ENCODE peak calls at places on chromosomes 12 and 14, in four cellular contexts. One of them, this sample, is unnamed.

GRCh38 chr12:24560867-24561266 is 388.0 kb downstream of the BCAT1 start:
- DNase-seq in transverse colon: no peak
- DNase-seq in PC-9: no peak
- DNase-seq in upper lobe of left lung: no peak
- DNase-seq in this sample: no peak

GRCh38 chr12:60106207-60106606 is 510.4 kb downstream of the SLC16A7 start:
- DNase-seq in upper lobe of left lung: no peak
- DNase-seq in PC-9: no peak
- DNase-seq in transverse colon: no peak
- DNase-seq in this sample: no peak

GRCh38 chr12:49866859-49867579 is 24.1 kb upstream of the BCDIN3D start:
- DNase-seq in upper lobe of left lung: no peak
- DNase-seq in transverse colon: peak; percentile 79
- DNase-seq in PC-9: peak; percentile 82
- DNase-seq in this sample: peak; percentile 60

GRCh38 chr14:92922155-92922735 is 705 bp upstream of the CHGA start:
- DNase-seq in PC-9: no peak
- DNase-seq in upper lobe of left lung: no peak
- DNase-seq in transverse colon: no peak
- DNase-seq in this sample: no peak

GRCh38 chr14:56119221-56119967 is 1.2 kb downstream of the PELI2 start:
- DNase-seq in upper lobe of left lung: peak; percentile 93
- DNase-seq in PC-9: peak; percentile 27
- DNase-seq in transverse colon: peak; percentile 37
- DNase-seq in this sample: no peak

GRCh38 chr12:54701940-54702592 is 53.9 kb upstream of the DCD start:
- DNase-seq in upper lobe of left lung: no peak
- DNase-seq in transverse colon: no peak
- DNase-seq in PC-9: no peak
- DNase-seq in this sample: no peak

GRCh38 chr14:84375235-84375634 is 1154.7 kb upstream of the FLRT2 start:
- DNase-seq in upper lobe of left lung: no peak
- DNase-seq in transverse colon: no peak
- DNase-seq in PC-9: no peak
- DNase-seq in this sample: peak; percentile 11

GRCh38 chr14:96638041-96638855 is 136.1 kb downstream of the PAPOLA start:
- DNase-seq in transverse colon: no peak
- DNase-seq in upper lobe of left lung: no peak
- DNase-seq in PC-9: no peak
- DNase-seq in this sample: no peak

GRCh38 chr12:64221656-64222010 is 463 bp downstream of the KICS2 start:
- DNase-seq in upper lobe of left lung: peak; percentile 92
- DNase-seq in PC-9: peak; percentile 88
- DNase-seq in transverse colon: peak; percentile 89
- DNase-seq in this sample: peak; percentile 80

GRCh38 chr12:94390130-94390485 is 69.6 kb downstream of the CEP83 start:
- DNase-seq in transverse colon: no peak
- DNase-seq in PC-9: no peak
- DNase-seq in upper lobe of left lung: no peak
- DNase-seq in this sample: no peak

GRCh38 chr12:123104809-123105208 is 46.1 kb downstream of the PITPNM2 start:
- DNase-seq in transverse colon: no peak
- DNase-seq in upper lobe of left lung: no peak
- DNase-seq in PC-9: no peak
- DNase-seq in this sample: no peak

GRCh38 chr12:116376354-116377193 is 99.1 kb upstream of the MED13L start:
- DNase-seq in PC-9: no peak
- DNase-seq in transverse colon: no peak
- DNase-seq in upper lobe of left lung: no peak
- DNase-seq in this sample: no peak

GRCh38 chr12:68613209-68613904 is 2.7 kb downstream of the RAP1B start:
- DNase-seq in transverse colon: no peak
- DNase-seq in PC-9: no peak
- DNase-seq in upper lobe of left lung: no peak
- DNase-seq in this sample: no peak

GRCh38 chr12:49899286-49899843 is 4.3 kb downstream of the FAIM2 start:
- DNase-seq in upper lobe of left lung: no peak
- DNase-seq in transverse colon: no peak
- DNase-seq in PC-9: no peak
- DNase-seq in this sample: no peak

GRCh38 chr12:19375888-19376287 is 63.4 kb upstream of the AEBP2 start:
- DNase-seq in transverse colon: no peak
- DNase-seq in upper lobe of left lung: no peak
- DNase-seq in PC-9: no peak
- DNase-seq in this sample: no peak

GRCh38 chr14:43258396-43258795 is 1248.7 kb downstream of the FSCB start:
- DNase-seq in PC-9: no peak
- DNase-seq in upper lobe of left lung: no peak
- DNase-seq in transverse colon: no peak
- DNase-seq in this sample: no peak

GRCh38 chr12:107179883-107180282 is 86.5 kb upstream of the CRY1 start:
- DNase-seq in PC-9: no peak
- DNase-seq in upper lobe of left lung: no peak
- DNase-seq in transverse colon: no peak
- DNase-seq in this sample: no peak

GRCh38 chr12:95548056-95548538 is 3.2 kb downstream of the USP44 start:
- DNase-seq in transverse colon: peak; percentile 34
- DNase-seq in PC-9: no peak
- DNase-seq in upper lobe of left lung: no peak
- DNase-seq in this sample: no peak

GRCh38 chr14:99127651-99128167 is 144.3 kb downstream of the BCL11B start:
- DNase-seq in upper lobe of left lung: peak; percentile 63
- DNase-seq in transverse colon: no peak
- DNase-seq in PC-9: no peak
- DNase-seq in this sample: peak; percentile 88

GRCh38 chr12:29253916-29254625 is 105.0 kb downstream of the FAR2 start:
- DNase-seq in upper lobe of left lung: no peak
- DNase-seq in transverse colon: no peak
- DNase-seq in PC-9: no peak
- DNase-seq in this sample: no peak

GRCh38 chr12:12835378-12836145 is 22.4 kb downstream of the DDX47 start:
- DNase-seq in upper lobe of left lung: no peak
- DNase-seq in transverse colon: no peak
- DNase-seq in PC-9: peak; percentile 84
- DNase-seq in this sample: peak; percentile 100

GRCh38 chr14:65095633-65096205 is 6.6 kb downstream of the MAX start:
- DNase-seq in transverse colon: peak; percentile 56
- DNase-seq in PC-9: no peak
- DNase-seq in upper lobe of left lung: no peak
- DNase-seq in this sample: no peak

GRCh38 chr12:115035536-115036107 is 351.6 kb upstream of the TBX3 start:
- DNase-seq in transverse colon: no peak
- DNase-seq in upper lobe of left lung: no peak
- DNase-seq in PC-9: no peak
- DNase-seq in this sample: no peak

GRCh38 chr12:62438098-62438692 is 28.4 kb upstream of the MON2 start:
- DNase-seq in PC-9: peak; percentile 29
- DNase-seq in transverse colon: peak; percentile 60
- DNase-seq in upper lobe of left lung: no peak
- DNase-seq in this sample: peak; percentile 23

DNA sequence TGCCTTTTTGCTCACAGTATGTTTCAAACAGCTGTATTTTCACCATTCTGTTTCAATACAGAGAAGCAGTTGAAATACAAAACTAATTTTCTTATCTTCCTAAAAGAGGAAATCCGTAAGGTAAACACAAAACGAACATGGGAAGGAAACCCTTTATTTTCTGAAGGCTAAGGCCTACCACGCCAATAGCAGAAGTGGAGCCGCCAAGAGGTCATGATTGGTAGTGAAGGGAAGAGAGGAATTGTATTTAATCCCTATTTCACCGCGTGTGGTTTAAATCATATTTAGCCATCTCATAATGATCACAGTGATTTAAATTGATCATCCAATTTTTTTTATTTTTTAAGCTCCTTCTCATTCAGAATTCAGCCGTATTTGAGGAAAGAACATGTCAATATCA is 398.2 kb downstream of the PRKD1 start:
- DNase-seq in PC-9: no peak
- DNase-seq in transverse colon: no peak
- DNase-seq in upper lobe of left lung: no peak
- DNase-seq in this sample: no peak
- TF ChIP-seq CTCF in PC-9: peak; percentile 29
- TF ChIP-seq CTCF in transverse colon: no peak
- TF ChIP-seq CTCF in upper lobe of left lung: no peak
- TF ChIP-seq CTCF in this sample: peak; percentile 44

GRCh38 chr14:74259513-74259912 is 20.3 kb downstream of the VSX2 start:
- DNase-seq in PC-9: no peak
- DNase-seq in upper lobe of left lung: peak; percentile 56
- DNase-seq in transverse colon: no peak
- DNase-seq in this sample: no peak
- H3K27me3 ChIP-seq in PC-9: peaks cover 22% of the 10 kb centered on the region
- H3K27me3 ChIP-seq in upper lobe of left lung: peaks cover 5% of the 10 kb centered on the region
- H3K27me3 ChIP-seq in transverse colon: peaks cover 19% of the 10 kb centered on the region
- H3K27me3 ChIP-seq in this sample: peaks cover 35% of the 10 kb centered on the region

GRCh38 chr14:58415636-58416559 is 11.4 kb downstream of the TIMM9 start:
- DNase-seq in PC-9: no peak
- DNase-seq in upper lobe of left lung: no peak
- DNase-seq in transverse colon: no peak
- DNase-seq in this sample: no peak
- TF ChIP-seq CTCF in PC-9: no peak
- TF ChIP-seq CTCF in upper lobe of left lung: no peak
- TF ChIP-seq CTCF in transverse colon: no peak
- TF ChIP-seq CTCF in this sample: no peak

GRCh38 chr12:43835264-43835655 is 621 bp upstream of the TMEM117 start:
- DNase-seq in transverse colon: no peak
- DNase-seq in PC-9: no peak
- DNase-seq in upper lobe of left lung: no peak
- DNase-seq in this sample: no peak
- H3K27me3 ChIP-seq in transverse colon: no peaks in the 10 kb centered on the region
- H3K27me3 ChIP-seq in PC-9: no peaks in the 10 kb centered on the region
- H3K27me3 ChIP-seq in upper lobe of left lung: no peaks in the 10 kb centered on the region
- H3K27me3 ChIP-seq in this sample: no peaks in the 10 kb centered on the region

GRCh38 chr12:52442600-52443061 is 8.5 kb upstream of the KRT75 start:
- DNase-seq in upper lobe of left lung: no peak
- DNase-seq in transverse colon: no peak
- DNase-seq in PC-9: peak; percentile 82
- DNase-seq in this sample: peak; percentile 99
- TF ChIP-seq CTCF in upper lobe of left lung: no peak
- TF ChIP-seq CTCF in transverse colon: no peak
- TF ChIP-seq CTCF in PC-9: no peak
- TF ChIP-seq CTCF in this sample: peak; percentile 76

GRCh38 chr14:104568620-104569019 is 10.9 kb upstream of the C14orf180 start:
- DNase-seq in upper lobe of left lung: no peak
- DNase-seq in PC-9: no peak
- DNase-seq in transverse colon: no peak
- DNase-seq in this sample: no peak
- H3K27me3 ChIP-seq in upper lobe of left lung: peaks cover 19% of the 10 kb centered on the region
- H3K27me3 ChIP-seq in PC-9: peaks cover 86% of the 10 kb centered on the region
- H3K27me3 ChIP-seq in transverse colon: peaks cover 59% of the 10 kb centered on the region
- H3K27me3 ChIP-seq in this sample: peaks cover 65% of the 10 kb centered on the region

This sample was measured in foreskin keratinocyte.